ENCODE peak calls at places on chromosomes 12 and 14, in seven cellular contexts. One of them, this sample, is unnamed.

GRCh38 chr14:78016532-78016931 is 153.6 kb upstream of the NRXN3 start:
- DNase-seq in Right ventricle myocardium inferior: no peak
- DNase-seq in lung microvascular endothelial cell: no peak
- DNase-seq in psoas muscle: no peak
- DNase-seq in iris pigment epithelial cell: no peak
- DNase-seq in NCI-H1105: no peak
- DNase-seq in A549: no peak
- DNase-seq in this sample: no peak

GRCh38 chr12:109462868-109463692 is 14.0 kb downstream of the KCTD10 start:
- DNase-seq in A549: no peak
- DNase-seq in Right ventricle myocardium inferior: peak
- DNase-seq in lung microvascular endothelial cell: peak
- DNase-seq in psoas muscle: peak
- DNase-seq in iris pigment epithelial cell: peak
- DNase-seq in NCI-H1105: no peak
- DNase-seq in this sample: peak

GRCh38 chr14:100838493-100839440 is 12.8 kb downstream of the MEG3 start:
- DNase-seq in NCI-H1105: no peak
- DNase-seq in A549: no peak
- DNase-seq in Right ventricle myocardium inferior: peak
- DNase-seq in psoas muscle: no peak
- DNase-seq in lung microvascular endothelial cell: no peak
- DNase-seq in iris pigment epithelial cell: no peak
- DNase-seq in this sample: no peak

GRCh38 chr12:122064034-122064777 is 14.3 kb upstream of the MLXIP start:
- DNase-seq in psoas muscle: peak
- DNase-seq in iris pigment epithelial cell: peak
- DNase-seq in lung microvascular endothelial cell: peak
- DNase-seq in NCI-H1105: peak
- DNase-seq in Right ventricle myocardium inferior: peak
- DNase-seq in A549: peak
- DNase-seq in this sample: peak

GRCh38 chr12:87679262-87679661 is 349.9 kb downstream of the C12orf50 start:
- DNase-seq in Right ventricle myocardium inferior: no peak
- DNase-seq in A549: no peak
- DNase-seq in lung microvascular endothelial cell: no peak
- DNase-seq in iris pigment epithelial cell: peak
- DNase-seq in NCI-H1105: no peak
- DNase-seq in psoas muscle: no peak
- DNase-seq in this sample: no peak

GRCh38 chr12:92408072-92408900 is 262.6 kb upstream of the BTG1 start:
- DNase-seq in lung microvascular endothelial cell: peak
- DNase-seq in iris pigment epithelial cell: peak
- DNase-seq in A549: peak
- DNase-seq in Right ventricle myocardium inferior: no peak
- DNase-seq in psoas muscle: no peak
- DNase-seq in NCI-H1105: peak
- DNase-seq in this sample: peak

GRCh38 chr14:105168979-105169507 is 467 bp upstream of the JAG2 start:
- DNase-seq in NCI-H1105: no peak
- DNase-seq in psoas muscle: no peak
- DNase-seq in lung microvascular endothelial cell: peak
- DNase-seq in Right ventricle myocardium inferior: no peak
- DNase-seq in A549: peak
- DNase-seq in iris pigment epithelial cell: no peak
- DNase-seq in this sample: peak

GRCh38 chr14:52315355-52315718 is 1.2 kb downstream of the PTGER2 start:
- DNase-seq in psoas muscle: no peak
- DNase-seq in Right ventricle myocardium inferior: no peak
- DNase-seq in iris pigment epithelial cell: peak
- DNase-seq in lung microvascular endothelial cell: no peak
- DNase-seq in NCI-H1105: no peak
- DNase-seq in A549: no peak
- DNase-seq in this sample: no peak

GRCh38 chr14:81219821-81220487 is 805 bp downstream of the GTF2A1 start:
- DNase-seq in psoas muscle: peak
- DNase-seq in lung microvascular endothelial cell: peak
- DNase-seq in iris pigment epithelial cell: peak
- DNase-seq in Right ventricle myocardium inferior: peak
- DNase-seq in NCI-H1105: peak
- DNase-seq in A549: no peak
- DNase-seq in this sample: peak

GRCh38 chr12:4054643-4055042 is 181.4 kb upstream of the PARP11 start:
- DNase-seq in A549: no peak
- DNase-seq in iris pigment epithelial cell: no peak
- DNase-seq in NCI-H1105: no peak
- DNase-seq in psoas muscle: no peak
- DNase-seq in Right ventricle myocardium inferior: no peak
- DNase-seq in lung microvascular endothelial cell: no peak
- DNase-seq in this sample: no peak

GRCh38 chr14:24264298-24264697 is 1.3 kb upstream of the TGM1 start:
- DNase-seq in lung microvascular endothelial cell: no peak
- DNase-seq in psoas muscle: no peak
- DNase-seq in iris pigment epithelial cell: no peak
- DNase-seq in NCI-H1105: no peak
- DNase-seq in Right ventricle myocardium inferior: no peak
- DNase-seq in A549: no peak
- DNase-seq in this sample: no peak

GRCh38 chr14:23632461-23633159 is 3.6 kb upstream of the DHRS2 start:
- DNase-seq in iris pigment epithelial cell: no peak
- DNase-seq in psoas muscle: no peak
- DNase-seq in NCI-H1105: no peak
- DNase-seq in lung microvascular endothelial cell: no peak
- DNase-seq in A549: no peak
- DNase-seq in Right ventricle myocardium inferior: no peak
- DNase-seq in this sample: no peak

GRCh38 chr14:50741571-50741970 is 73.5 kb upstream of the SAV1 start:
- DNase-seq in NCI-H1105: no peak
- DNase-seq in iris pigment epithelial cell: peak
- DNase-seq in A549: peak
- DNase-seq in psoas muscle: no peak
- DNase-seq in lung microvascular endothelial cell: peak
- DNase-seq in Right ventricle myocardium inferior: no peak
- DNase-seq in this sample: no peak

GRCh38 chr12:12976366-12976765 is 23.7 kb downstream of the HEBP1 start:
- DNase-seq in psoas muscle: no peak
- DNase-seq in Right ventricle myocardium inferior: no peak
- DNase-seq in lung microvascular endothelial cell: no peak
- DNase-seq in iris pigment epithelial cell: peak
- DNase-seq in A549: peak
- DNase-seq in NCI-H1105: no peak
- DNase-seq in this sample: peak

GRCh38 chr12:124097681-124098080 is 124.7 kb downstream of the ZNF664 start:
- DNase-seq in NCI-H1105: no peak
- DNase-seq in psoas muscle: no peak
- DNase-seq in A549: no peak
- DNase-seq in Right ventricle myocardium inferior: no peak
- DNase-seq in lung microvascular endothelial cell: no peak
- DNase-seq in iris pigment epithelial cell: no peak
- DNase-seq in this sample: no peak

GRCh38 chr12:96981053-96981452 is 74.0 kb downstream of the NEDD1 start:
- DNase-seq in lung microvascular endothelial cell: peak
- DNase-seq in psoas muscle: no peak
- DNase-seq in A549: no peak
- DNase-seq in Right ventricle myocardium inferior: no peak
- DNase-seq in iris pigment epithelial cell: peak
- DNase-seq in NCI-H1105: no peak
- DNase-seq in this sample: no peak

GRCh38 chr12:70964867-70965469 is 44.4 kb upstream of the PTPRR start:
- DNase-seq in psoas muscle: no peak
- DNase-seq in A549: no peak
- DNase-seq in Right ventricle myocardium inferior: no peak
- DNase-seq in lung microvascular endothelial cell: no peak
- DNase-seq in iris pigment epithelial cell: no peak
- DNase-seq in NCI-H1105: no peak
- DNase-seq in this sample: no peak

GRCh38 chr12:3527181-3527580 is 36.2 kb downstream of the PRMT8 start:
- DNase-seq in iris pigment epithelial cell: peak
- DNase-seq in NCI-H1105: no peak
- DNase-seq in psoas muscle: no peak
- DNase-seq in Right ventricle myocardium inferior: no peak
- DNase-seq in lung microvascular endothelial cell: peak
- DNase-seq in A549: no peak
- DNase-seq in this sample: peak

GRCh38 chr12:75648856-75649255 is 137.4 kb upstream of the KRR1 start:
- DNase-seq in Right ventricle myocardium inferior: no peak
- DNase-seq in lung microvascular endothelial cell: no peak
- DNase-seq in iris pigment epithelial cell: no peak
- DNase-seq in psoas muscle: no peak
- DNase-seq in A549: no peak
- DNase-seq in NCI-H1105: no peak
- DNase-seq in this sample: no peak

GRCh38 chr14:58638231-58639205 is 756 bp downstream of the DACT1 start:
- DNase-seq in NCI-H1105: no peak
- DNase-seq in psoas muscle: peak
- DNase-seq in Right ventricle myocardium inferior: peak
- DNase-seq in lung microvascular endothelial cell: peak
- DNase-seq in iris pigment epithelial cell: peak
- DNase-seq in A549: no peak
- DNase-seq in this sample: peak

GRCh38 chr12:48286665-48287064 is 64.1 kb downstream of the ZNF641 start:
- DNase-seq in NCI-H1105: no peak
- DNase-seq in psoas muscle: no peak
- DNase-seq in Right ventricle myocardium inferior: no peak
- DNase-seq in iris pigment epithelial cell: peak
- DNase-seq in lung microvascular endothelial cell: peak
- DNase-seq in A549: no peak
- DNase-seq in this sample: no peak

GRCh38 chr14:62428429-62429203 is 616.6 kb downstream of the KCNH5 start:
- DNase-seq in A549: no peak
- DNase-seq in psoas muscle: no peak
- DNase-seq in lung microvascular endothelial cell: peak
- DNase-seq in Right ventricle myocardium inferior: no peak
- DNase-seq in NCI-H1105: no peak
- DNase-seq in iris pigment epithelial cell: peak
- DNase-seq in this sample: no peak

GRCh38 chr12:108822458-108823205 is 34.8 kb downstream of the SSH1 start:
- DNase-seq in iris pigment epithelial cell: no peak
- DNase-seq in psoas muscle: no peak
- DNase-seq in NCI-H1105: no peak
- DNase-seq in lung microvascular endothelial cell: peak
- DNase-seq in Right ventricle myocardium inferior: no peak
- DNase-seq in A549: no peak
- DNase-seq in this sample: no peak

GRCh38 chr12:88746386-88746785 is 166.1 kb upstream of the KITLG start:
- DNase-seq in iris pigment epithelial cell: no peak
- DNase-seq in Right ventricle myocardium inferior: no peak
- DNase-seq in NCI-H1105: no peak
- DNase-seq in lung microvascular endothelial cell: no peak
- DNase-seq in A549: no peak
- DNase-seq in psoas muscle: no peak
- DNase-seq in this sample: no peak

GRCh38 chr12:1781770-1782169 is 38.6 kb upstream of the LRTM2 start:
- DNase-seq in psoas muscle: no peak
- DNase-seq in A549: no peak
- DNase-seq in iris pigment epithelial cell: peak
- DNase-seq in NCI-H1105: no peak
- DNase-seq in Right ventricle myocardium inferior: no peak
- DNase-seq in lung microvascular endothelial cell: no peak
- DNase-seq in this sample: no peak

GRCh38 chr14:68987653-68988036 is 8.5 kb upstream of the ACTN1 start:
- DNase-seq in psoas muscle: no peak
- DNase-seq in Right ventricle myocardium inferior: no peak
- DNase-seq in iris pigment epithelial cell: no peak
- DNase-seq in A549: peak
- DNase-seq in lung microvascular endothelial cell: peak
- DNase-seq in NCI-H1105: no peak
- DNase-seq in this sample: no peak

GRCh38 chr14:29894030-29894429 is 33.6 kb downstream of the PRKD1 start:
- DNase-seq in A549: no peak
- DNase-seq in NCI-H1105: no peak
- DNase-seq in iris pigment epithelial cell: no peak
- DNase-seq in Right ventricle myocardium inferior: no peak
- DNase-seq in lung microvascular endothelial cell: no peak
- DNase-seq in psoas muscle: no peak
- DNase-seq in this sample: no peak

GRCh38 chr12:45214739-45215418 is 1.0 kb upstream of the ANO6 start:
- DNase-seq in Right ventricle myocardium inferior: no peak
- DNase-seq in iris pigment epithelial cell: peak
- DNase-seq in A549: no peak
- DNase-seq in psoas muscle: no peak
- DNase-seq in lung microvascular endothelial cell: peak
- DNase-seq in NCI-H1105: no peak
- DNase-seq in this sample: no peak

GRCh38 chr14:104520620-104521410 is 58.7 kb upstream of the C14orf180 start:
- DNase-seq in A549: no peak
- DNase-seq in NCI-H1105: no peak
- DNase-seq in Right ventricle myocardium inferior: no peak
- DNase-seq in iris pigment epithelial cell: no peak
- DNase-seq in psoas muscle: no peak
- DNase-seq in lung microvascular endothelial cell: no peak
- DNase-seq in this sample: no peak

GRCh38 chr14:20692111-20692751 is 3.7 kb downstream of the ANG start:
- DNase-seq in A549: no peak
- DNase-seq in psoas muscle: no peak
- DNase-seq in Right ventricle myocardium inferior: no peak
- DNase-seq in iris pigment epithelial cell: no peak
- DNase-seq in lung microvascular endothelial cell: no peak
- DNase-seq in NCI-H1105: no peak
- DNase-seq in this sample: no peak

GRCh38 chr14:103628221-103628683 is 759 bp upstream of the KLC1 start:
- DNase-seq in NCI-H1105: no peak
- DNase-seq in lung microvascular endothelial cell: peak
- DNase-seq in Right ventricle myocardium inferior: peak
- DNase-seq in A549: peak
- DNase-seq in iris pigment epithelial cell: peak
- DNase-seq in psoas muscle: peak
- DNase-seq in this sample: peak

GRCh38 chr14:95614335-95614734 is 71.9 kb upstream of the TCL1B start:
- DNase-seq in Right ventricle myocardium inferior: no peak
- DNase-seq in NCI-H1105: no peak
- DNase-seq in psoas muscle: no peak
- DNase-seq in A549: no peak
- DNase-seq in iris pigment epithelial cell: no peak
- DNase-seq in lung microvascular endothelial cell: no peak
- DNase-seq in this sample: no peak

GRCh38 chr12:84924956-84925355 is 12.4 kb upstream of the SLC6A15 start:
- DNase-seq in A549: no peak
- DNase-seq in iris pigment epithelial cell: peak
- DNase-seq in Right ventricle myocardium inferior: no peak
- DNase-seq in lung microvascular endothelial cell: no peak
- DNase-seq in NCI-H1105: no peak
- DNase-seq in psoas muscle: no peak
- DNase-seq in this sample: no peak

GRCh38 chr14:69316449-69317391 is 56.8 kb downstream of the GALNT16 start:
- DNase-seq in Right ventricle myocardium inferior: no peak
- DNase-seq in NCI-H1105: no peak
- DNase-seq in iris pigment epithelial cell: peak
- DNase-seq in A549: peak
- DNase-seq in psoas muscle: peak
- DNase-seq in lung microvascular endothelial cell: no peak
- DNase-seq in this sample: no peak

GRCh38 chr14:50363734-50364113 is 33.0 kb downstream of the CDKL1 start:
- DNase-seq in NCI-H1105: no peak
- DNase-seq in iris pigment epithelial cell: no peak
- DNase-seq in lung microvascular endothelial cell: no peak
- DNase-seq in Right ventricle myocardium inferior: no peak
- DNase-seq in psoas muscle: no peak
- DNase-seq in A549: no peak
- DNase-seq in this sample: no peak

GRCh38 chr12:124916370-124917134 is 2.1 kb upstream of the UBC start:
- DNase-seq in A549: no peak
- DNase-seq in NCI-H1105: no peak
- DNase-seq in iris pigment epithelial cell: peak
- DNase-seq in Right ventricle myocardium inferior: no peak
- DNase-seq in lung microvascular endothelial cell: peak
- DNase-seq in psoas muscle: peak
- DNase-seq in this sample: peak

GRCh38 chr12:20548592-20548991 is 146.5 kb upstream of the SLCO1C1 start:
- DNase-seq in psoas muscle: no peak
- DNase-seq in A549: no peak
- DNase-seq in lung microvascular endothelial cell: no peak
- DNase-seq in NCI-H1105: no peak
- DNase-seq in Right ventricle myocardium inferior: no peak
- DNase-seq in iris pigment epithelial cell: no peak
- DNase-seq in this sample: no peak

GRCh38 chr14:35155962-35156361 is 33.6 kb downstream of the PRORP start:
- DNase-seq in A549: no peak
- DNase-seq in NCI-H1105: no peak
- DNase-seq in psoas muscle: no peak
- DNase-seq in Right ventricle myocardium inferior: no peak
- DNase-seq in lung microvascular endothelial cell: peak
- DNase-seq in iris pigment epithelial cell: peak
- DNase-seq in this sample: no peak

This sample was measured in LoVo.